ENCODE peak calls at places on chromosomes 16 and 17, in five cellular contexts. M is NB4, X is endodermal cell, L is fibroblast of mammary gland, Y is osteocyte. A is an unnamed sample.
A peak's percentile ranks its signal among the peaks of the same experiment; 100 is the strongest.

GRCh38 chr16:50093607-50094570 is 28.1 kb downstream of the HEATR3 start:
- DNase-seq in Y (no peak), X (no peak), L (peak; percentile 94), M (peak; percentile 21), A (no peak)

GRCh38 chr17:55318081-55318480 is 53.3 kb downstream of the HLF start:
- DNase-seq in X (peak; percentile 51), Y (no peak), M (no peak), L (no peak), A (no peak)

GRCh38 chr17:63222655-63223054 is 223.5 kb downstream of the CYB561 start:
- DNase-seq in Y (no peak), L (peak; percentile 57), M (peak; percentile 3), X (no peak), A (peak; percentile 17)

GRCh38 chr17:2146132-2146871 is 91.4 kb downstream of the HIC1 start:
- DNase-seq in Y (no peak), X (no peak), L (no peak), M (no peak), A (no peak)

GRCh38 chr16:56048425-56049100 is 142.7 kb upstream of the GNAO1 start:
- DNase-seq in M (peak; percentile 66), L (no peak), X (no peak), Y (no peak), A (no peak)

GRCh38 chr17:60079401-60079861 is 710 bp upstream of the HEATR6 start:
- DNase-seq in X (no peak), M (no peak), L (peak; percentile 52), Y (no peak), A (peak; percentile 45)

GRCh38 chr16:86227801-86228200 is 282.5 kb upstream of the FOXF1 start:
- DNase-seq in Y (no peak), X (no peak), L (peak; percentile 35), M (no peak), A (no peak)

GRCh38 chr17:76265624-76266243 is 586 bp downstream of the UBALD2 start:
- DNase-seq in X (peak; percentile 88), L (no peak), Y (no peak), M (peak; percentile 63), A (no peak)

GRCh38 chr16:22888791-22889190 is 74.8 kb downstream of the HS3ST2 start:
- DNase-seq in X (no peak), Y (no peak), L (no peak), M (peak; percentile 10), A (no peak)

GRCh38 chr17:81973432-81973831 is 4.0 kb upstream of the ASPSCR1 start:
- DNase-seq in X (no peak), Y (no peak), M (no peak), L (no peak), A (no peak)

GRCh38 chr16:2858245-2859025 is 465 bp upstream of the PRSS22 start:
- DNase-seq in L (no peak), X (peak; percentile 90), Y (no peak), M (no peak), A (peak; percentile 66)
- TF ChIP-seq CTCF in L (no peak), X (peak; percentile 52), Y (no peak), M (no peak), A (no peak)

DNA sequence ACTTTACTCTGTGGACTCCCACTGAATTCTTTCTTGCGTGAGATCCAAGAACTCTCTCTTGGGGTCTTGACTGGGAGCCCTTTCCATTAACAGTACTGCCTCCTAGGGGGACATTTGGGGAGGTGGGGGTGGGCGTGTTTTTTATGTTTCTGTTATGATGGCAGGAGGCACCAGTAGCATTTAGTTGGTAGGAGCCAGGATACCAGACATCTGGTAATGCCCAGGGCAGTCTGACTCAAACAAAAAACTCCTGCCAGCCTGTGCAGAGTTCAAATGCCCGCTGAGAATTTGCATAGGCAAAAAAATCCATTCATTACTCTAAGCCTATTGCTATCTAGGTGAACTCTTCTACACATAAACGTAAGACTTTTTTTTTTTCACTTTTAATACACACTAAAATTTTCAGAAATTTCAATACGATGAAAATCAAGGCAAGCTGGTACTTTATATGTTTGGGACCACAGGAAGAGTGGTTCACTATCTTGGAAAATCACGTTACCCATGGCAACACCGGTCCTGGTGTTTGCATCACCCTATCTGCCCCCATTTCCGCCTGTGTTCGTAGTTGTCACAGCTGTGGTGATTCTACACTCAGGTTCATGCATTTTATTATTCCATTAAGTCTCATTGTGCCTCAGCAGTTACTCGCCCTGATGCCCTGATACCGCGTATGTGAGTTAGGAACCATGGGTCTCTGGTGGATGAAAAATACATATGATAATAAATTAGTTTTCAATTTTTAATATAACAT is 121.1 kb upstream of the XYLT1 start:
- DNase-seq in L (no peak), Y (peak; percentile 19), X (no peak), M (no peak), A (no peak)
- TF ChIP-seq CTCF in L (no peak), Y (no peak), X (no peak), M (no peak), A (no peak)

DNA sequence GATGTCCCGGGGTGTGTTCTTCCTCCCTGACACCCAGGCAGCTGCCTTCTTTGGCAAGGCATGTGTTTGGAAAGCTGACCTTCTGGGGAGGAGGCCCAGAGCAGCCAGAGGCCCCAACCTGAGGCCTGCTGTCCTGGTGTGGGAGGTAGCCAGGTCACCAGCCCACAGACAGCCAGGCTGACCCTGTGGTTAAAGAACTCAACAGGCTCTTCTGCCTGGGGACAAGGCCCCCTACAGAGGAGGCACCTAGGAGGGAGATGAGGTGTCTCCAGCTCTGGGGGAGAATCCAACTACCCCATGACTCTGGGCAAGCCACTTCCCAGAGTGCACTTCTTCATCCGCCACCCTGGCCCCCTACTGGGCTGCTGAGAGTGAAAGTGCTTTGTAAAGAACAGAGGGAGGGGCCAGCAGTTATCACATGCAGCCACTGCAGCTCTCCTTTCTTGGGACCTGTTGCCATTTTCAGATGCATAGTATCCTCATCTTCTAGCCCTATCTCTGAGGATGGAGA is 13.1 kb upstream of the SREBF1 start:
- DNase-seq in M (peak; percentile 95), L (peak; percentile 67), Y (no peak), X (peak; percentile 87), A (peak; percentile 61)
- TF ChIP-seq CTCF in M (peak; percentile 42), L (peak; percentile 37), Y (peak; percentile 32), X (no peak), A (no peak)

GRCh38 chr17:3636154-3636907 is at the start of the genes CTNS and SHPK:
- DNase-seq in X (peak; percentile 100), Y (peak; percentile 99), M (peak; percentile 93), L (peak; percentile 92), A (peak; percentile 98)
- TF ChIP-seq CTCF in X (no peak), Y (no peak), M (no peak), L (no peak), A (no peak)

GRCh38 chr16:87235810-87236515 is 81.2 kb downstream of the C16orf95 start:
- DNase-seq in L (no peak), Y (no peak), X (peak; percentile 76), M (peak; percentile 90), A (no peak)
- TF ChIP-seq CTCF in L (no peak), Y (no peak), X (peak; percentile 70), M (peak; percentile 26), A (no peak)

DNA sequence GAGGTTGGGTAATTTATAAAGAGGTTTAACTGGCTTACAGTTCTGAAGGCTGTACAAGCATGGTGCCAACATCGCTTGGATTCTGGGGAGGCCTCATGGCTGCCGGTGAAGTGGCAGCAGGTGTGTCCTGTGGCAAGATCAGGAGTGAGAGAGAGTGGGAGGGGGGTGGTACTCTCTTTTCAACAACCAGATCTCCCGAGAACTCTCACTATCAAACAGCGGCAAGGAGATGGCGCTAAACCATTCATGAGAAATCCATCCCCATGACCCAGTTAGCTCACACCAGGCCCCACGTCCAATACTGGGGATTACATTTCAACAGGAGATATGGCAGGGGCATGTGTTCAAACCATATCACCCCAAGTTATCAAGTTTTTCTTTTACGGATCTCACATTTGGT is 44.0 kb upstream of the CBX4 start:
- DNase-seq in X (no peak), L (no peak), M (no peak), Y (no peak), A (no peak)
- TF ChIP-seq CTCF in X (no peak), L (no peak), M (no peak), Y (no peak), A (no peak)

DNA sequence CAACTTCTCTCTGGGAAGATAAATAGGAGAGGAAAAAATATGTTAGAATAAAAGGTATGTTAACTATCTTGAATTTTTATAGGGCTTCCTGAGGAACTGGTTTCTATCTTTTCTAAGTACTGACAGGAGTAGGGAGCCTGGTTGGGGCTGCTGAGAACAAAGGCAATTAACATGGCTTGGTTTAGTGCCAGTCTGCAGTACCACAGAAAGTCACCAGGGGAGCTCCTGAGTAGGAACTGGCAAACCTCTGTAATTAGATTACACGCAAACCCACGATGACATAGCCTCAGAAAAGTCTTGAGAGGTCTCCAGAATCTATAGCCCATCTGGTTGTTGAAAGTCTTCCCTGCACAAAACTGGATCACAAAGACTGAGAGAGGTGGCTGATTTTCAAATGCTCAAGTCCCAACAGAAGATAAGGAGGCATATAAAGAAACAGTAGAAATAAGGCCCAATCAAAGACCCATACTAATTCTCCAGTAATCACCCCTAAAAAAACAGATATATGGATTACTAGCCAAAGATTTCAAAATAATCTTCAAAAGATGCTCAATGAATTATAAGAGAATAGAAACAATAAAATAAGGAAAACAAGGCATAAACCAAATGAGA is 11.7 kb upstream of the CNTNAP4 start:
- DNase-seq in L (peak; percentile 60), Y (no peak), X (peak; percentile 94), M (peak; percentile 48), A (peak; percentile 52)
- TF ChIP-seq CTCF in L (peak; percentile 72), Y (peak; percentile 39), X (peak; percentile 84), M (peak; percentile 80), A (peak; percentile 40)

DNA sequence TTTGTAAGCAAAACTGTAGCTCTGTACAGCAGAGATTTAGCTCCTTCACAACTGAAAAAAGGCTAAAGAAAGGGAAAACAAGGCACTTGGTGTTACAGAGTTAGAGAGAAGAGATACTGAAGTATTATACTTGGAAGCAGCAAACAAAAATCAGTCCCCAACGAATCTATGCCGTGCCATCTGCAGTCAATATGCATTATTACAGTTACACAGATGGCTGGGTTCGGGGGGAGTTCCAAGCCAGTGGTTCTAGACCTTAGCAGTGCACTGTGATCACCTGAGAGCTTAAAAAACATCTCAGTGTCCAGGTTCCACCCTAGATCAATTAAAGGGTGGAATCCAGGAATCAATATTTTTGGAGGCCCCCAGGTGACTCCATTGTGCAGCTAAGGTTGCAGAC is 489.9 kb downstream of the SHISA9 start:
- DNase-seq in M (no peak), L (no peak), Y (no peak), X (no peak), A (no peak)
- TF ChIP-seq CTCF in M (no peak), L (no peak), Y (no peak), X (no peak), A (no peak)

DNA sequence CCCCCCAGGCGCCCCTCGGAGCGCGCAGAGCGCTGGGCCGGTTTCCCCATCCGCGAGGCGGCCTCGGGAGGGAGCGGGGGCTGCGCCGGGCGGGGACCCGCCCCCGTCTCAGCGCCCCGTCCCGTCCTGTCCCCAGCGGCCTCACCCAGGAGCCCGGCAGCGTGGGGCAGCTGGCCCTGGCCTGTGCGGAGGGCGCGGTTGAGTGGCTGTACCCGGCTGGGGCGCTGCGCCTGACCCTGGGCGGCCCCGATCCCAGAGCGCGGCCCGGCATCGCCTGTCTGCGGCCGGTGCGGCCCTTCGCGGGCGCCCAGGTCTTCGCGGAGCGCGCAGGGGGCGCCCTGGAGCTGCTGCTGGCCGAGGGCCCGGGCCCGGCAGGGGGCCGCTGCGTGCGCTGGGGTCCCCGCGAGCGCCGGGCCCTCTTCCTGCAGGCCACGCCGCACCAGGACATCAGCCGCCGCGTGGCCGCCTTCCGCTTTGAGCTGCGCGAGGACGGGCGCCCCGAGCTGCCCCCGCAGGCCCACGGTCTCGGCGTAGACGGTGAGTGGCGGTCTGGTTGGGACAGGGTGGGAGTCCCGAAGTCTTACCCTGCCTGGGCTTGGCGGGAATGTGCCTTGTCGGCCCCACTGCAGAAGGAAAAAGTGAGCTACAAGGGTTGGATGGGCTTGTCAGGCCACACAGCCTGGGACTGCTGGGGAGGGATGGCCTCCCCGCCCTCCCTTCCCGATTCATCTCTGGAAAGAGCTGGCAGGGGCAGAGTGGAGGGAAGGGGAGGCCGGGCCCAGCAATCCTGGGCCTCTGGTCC is 731 bp downstream of the METRN start:
- DNase-seq in Y (no peak), L (peak; percentile 20), M (peak; percentile 51), X (peak; percentile 79), A (no peak)
- TF ChIP-seq CTCF in Y (peak; percentile 38), L (no peak), M (no peak), X (peak; percentile 53), A (no peak)